ENCODE peak calls at places on chromosomes 2 and 18, in nine cellular contexts. One of them, this sample, is unnamed.

GRCh38 chr2:174840436-174840835 is 76.2 kb upstream of the CHRNA1 start:
- DNase-seq in transverse colon: no peak
- DNase-seq in uterus: no peak
- DNase-seq in heart left ventricle: no peak
- DNase-seq in stomach: no peak
- DNase-seq in IMR-90: peak; percentile 82
- DNase-seq in suprapubic skin: no peak
- DNase-seq in body of pancreas: no peak
- DNase-seq in A549: no peak
- DNase-seq in this sample: no peak

GRCh38 chr2:39871291-39871761 is 92.3 kb upstream of the THUMPD2 start:
- DNase-seq in transverse colon: no peak
- DNase-seq in uterus: no peak
- DNase-seq in heart left ventricle: no peak
- DNase-seq in stomach: no peak
- DNase-seq in IMR-90: peak; percentile 90
- DNase-seq in suprapubic skin: no peak
- DNase-seq in body of pancreas: no peak
- DNase-seq in A549: no peak
- DNase-seq in this sample: no peak

GRCh38 chr2:139825726-139826125 is 1045.5 kb upstream of the NXPH2 start:
- DNase-seq in transverse colon: no peak
- DNase-seq in uterus: no peak
- DNase-seq in heart left ventricle: no peak
- DNase-seq in stomach: no peak
- DNase-seq in IMR-90: no peak
- DNase-seq in suprapubic skin: no peak
- DNase-seq in body of pancreas: no peak
- DNase-seq in A549: no peak
- DNase-seq in this sample: no peak

GRCh38 chr18:72161686-72162085 is 382.5 kb downstream of the CBLN2 start:
- DNase-seq in transverse colon: no peak
- DNase-seq in uterus: no peak
- DNase-seq in heart left ventricle: no peak
- DNase-seq in stomach: no peak
- DNase-seq in IMR-90: no peak
- DNase-seq in suprapubic skin: no peak
- DNase-seq in body of pancreas: no peak
- DNase-seq in A549: no peak
- DNase-seq in this sample: no peak

GRCh38 chr18:79737426-79737825 is 57.8 kb downstream of the CTDP1 start:
- DNase-seq in transverse colon: no peak
- DNase-seq in uterus: no peak
- DNase-seq in heart left ventricle: peak; percentile 9
- DNase-seq in stomach: no peak
- DNase-seq in IMR-90: no peak
- DNase-seq in suprapubic skin: no peak
- DNase-seq in body of pancreas: no peak
- DNase-seq in A549: no peak
- DNase-seq in this sample: peak; percentile 39

GRCh38 chr2:167480232-167480985 is 592.1 kb downstream of the XIRP2 start:
- DNase-seq in transverse colon: no peak
- DNase-seq in uterus: no peak
- DNase-seq in heart left ventricle: no peak
- DNase-seq in stomach: no peak
- DNase-seq in IMR-90: no peak
- DNase-seq in suprapubic skin: no peak
- DNase-seq in body of pancreas: no peak
- DNase-seq in A549: no peak
- DNase-seq in this sample: no peak

GRCh38 chr2:234945339-234945895 is 6.4 kb upstream of the SH3BP4 start:
- DNase-seq in transverse colon: no peak
- DNase-seq in uterus: no peak
- DNase-seq in heart left ventricle: no peak
- DNase-seq in stomach: no peak
- DNase-seq in IMR-90: no peak
- DNase-seq in suprapubic skin: no peak
- DNase-seq in body of pancreas: no peak
- DNase-seq in A549: no peak
- DNase-seq in this sample: no peak

GRCh38 chr18:41687138-41687537 is 267.9 kb upstream of the PIK3C3 start:
- DNase-seq in transverse colon: no peak
- DNase-seq in uterus: no peak
- DNase-seq in heart left ventricle: no peak
- DNase-seq in stomach: no peak
- DNase-seq in IMR-90: no peak
- DNase-seq in suprapubic skin: no peak
- DNase-seq in body of pancreas: no peak
- DNase-seq in A549: no peak
- DNase-seq in this sample: no peak

GRCh38 chr2:151028691-151029176 is 232.9 kb downstream of the RBM43 start:
- DNase-seq in transverse colon: no peak
- DNase-seq in uterus: no peak
- DNase-seq in heart left ventricle: no peak
- DNase-seq in stomach: no peak
- DNase-seq in IMR-90: no peak
- DNase-seq in suprapubic skin: no peak
- DNase-seq in body of pancreas: no peak
- DNase-seq in A549: no peak
- DNase-seq in this sample: no peak

GRCh38 chr2:233814436-233814835 is 36.3 kb downstream of the MROH2A start:
- DNase-seq in transverse colon: peak; percentile 2
- DNase-seq in uterus: no peak
- DNase-seq in heart left ventricle: no peak
- DNase-seq in stomach: no peak
- DNase-seq in IMR-90: no peak
- DNase-seq in suprapubic skin: peak; percentile 58
- DNase-seq in body of pancreas: peak; percentile 4
- DNase-seq in A549: no peak
- DNase-seq in this sample: peak; percentile 29

GRCh38 chr18:38750786-38751185 is 1185.2 kb upstream of the CELF4 start:
- DNase-seq in transverse colon: no peak
- DNase-seq in uterus: no peak
- DNase-seq in heart left ventricle: no peak
- DNase-seq in stomach: no peak
- DNase-seq in IMR-90: no peak
- DNase-seq in suprapubic skin: no peak
- DNase-seq in body of pancreas: no peak
- DNase-seq in A549: no peak
- DNase-seq in this sample: no peak

GRCh38 chr18:9516437-9517064 is 41.2 kb downstream of the RALBP1 start:
- DNase-seq in transverse colon: no peak
- DNase-seq in uterus: no peak
- DNase-seq in heart left ventricle: no peak
- DNase-seq in stomach: no peak
- DNase-seq in IMR-90: peak; percentile 46
- DNase-seq in suprapubic skin: no peak
- DNase-seq in body of pancreas: no peak
- DNase-seq in A549: peak; percentile 20
- DNase-seq in this sample: no peak

GRCh38 chr2:72681016-72681995 is 144.5 kb downstream of the EXOC6B start:
- DNase-seq in transverse colon: no peak
- DNase-seq in uterus: no peak
- DNase-seq in heart left ventricle: no peak
- DNase-seq in stomach: no peak
- DNase-seq in IMR-90: peak; percentile 12
- DNase-seq in suprapubic skin: no peak
- DNase-seq in body of pancreas: no peak
- DNase-seq in A549: no peak
- DNase-seq in this sample: no peak

GRCh38 chr2:21033237-21034155 is 10.4 kb downstream of the APOB start:
- DNase-seq in transverse colon: no peak
- DNase-seq in uterus: no peak
- DNase-seq in heart left ventricle: no peak
- DNase-seq in stomach: no peak
- DNase-seq in IMR-90: no peak
- DNase-seq in suprapubic skin: no peak
- DNase-seq in body of pancreas: no peak
- DNase-seq in A549: no peak
- DNase-seq in this sample: no peak

GRCh38 chr2:89834306-89834705 is 1142.8 kb downstream of the RPIA start:
- DNase-seq in transverse colon: no peak
- DNase-seq in uterus: no peak
- DNase-seq in heart left ventricle: no peak
- DNase-seq in stomach: no peak
- DNase-seq in IMR-90: no peak
- DNase-seq in suprapubic skin: no peak
- DNase-seq in body of pancreas: no peak
- DNase-seq in A549: no peak
- DNase-seq in this sample: no peak

GRCh38 chr18:13240060-13240725 is 21.6 kb downstream of the LDLRAD4 start:
- DNase-seq in transverse colon: no peak
- DNase-seq in uterus: no peak
- DNase-seq in heart left ventricle: no peak
- DNase-seq in stomach: no peak
- DNase-seq in IMR-90: no peak
- DNase-seq in suprapubic skin: peak; percentile 47
- DNase-seq in body of pancreas: no peak
- DNase-seq in A549: no peak
- DNase-seq in this sample: peak; percentile 36

GRCh38 chr2:119308793-119309330 is 57.8 kb downstream of the C2orf76 start:
- DNase-seq in transverse colon: no peak
- DNase-seq in uterus: no peak
- DNase-seq in heart left ventricle: no peak
- DNase-seq in stomach: no peak
- DNase-seq in IMR-90: no peak
- DNase-seq in suprapubic skin: no peak
- DNase-seq in body of pancreas: no peak
- DNase-seq in A549: no peak
- DNase-seq in this sample: no peak

GRCh38 chr2:119305497-119306195 is 61.0 kb downstream of the C2orf76 start:
- DNase-seq in transverse colon: no peak
- DNase-seq in uterus: no peak
- DNase-seq in heart left ventricle: no peak
- DNase-seq in stomach: no peak
- DNase-seq in IMR-90: no peak
- DNase-seq in suprapubic skin: no peak
- DNase-seq in body of pancreas: no peak
- DNase-seq in A549: no peak
- DNase-seq in this sample: no peak

GRCh38 chr2:119304852-119305251 is 61.8 kb downstream of the C2orf76 start:
- DNase-seq in transverse colon: no peak
- DNase-seq in uterus: no peak
- DNase-seq in heart left ventricle: no peak
- DNase-seq in stomach: no peak
- DNase-seq in IMR-90: no peak
- DNase-seq in suprapubic skin: no peak
- DNase-seq in body of pancreas: no peak
- DNase-seq in A549: no peak
- DNase-seq in this sample: no peak

GRCh38 chr2:119307419-119308140 is 59.1 kb downstream of the C2orf76 start:
- DNase-seq in transverse colon: no peak
- DNase-seq in uterus: no peak
- DNase-seq in heart left ventricle: no peak
- DNase-seq in stomach: no peak
- DNase-seq in IMR-90: no peak
- DNase-seq in suprapubic skin: no peak
- DNase-seq in body of pancreas: no peak
- DNase-seq in A549: no peak
- DNase-seq in this sample: no peak

GRCh38 chr2:119306196-119306590 is 60.4 kb downstream of the C2orf76 start:
- DNase-seq in transverse colon: no peak
- DNase-seq in uterus: no peak
- DNase-seq in heart left ventricle: no peak
- DNase-seq in stomach: no peak
- DNase-seq in IMR-90: no peak
- DNase-seq in suprapubic skin: no peak
- DNase-seq in body of pancreas: no peak
- DNase-seq in A549: no peak
- DNase-seq in this sample: no peak
- H3K4me3 ChIP-seq in transverse colon: no peak overlapping the region
- H3K4me3 ChIP-seq in uterus: no peak overlapping the region
- H3K4me3 ChIP-seq in heart left ventricle: no peak overlapping the region
- H3K4me3 ChIP-seq in stomach: no peak overlapping the region
- H3K4me3 ChIP-seq in IMR-90: no peak overlapping the region
- H3K4me3 ChIP-seq in suprapubic skin: peak overlapping the region; percentile 28
- H3K4me3 ChIP-seq in body of pancreas: no peak overlapping the region
- H3K4me3 ChIP-seq in A549: no peak overlapping the region
- H3K4me3 ChIP-seq in this sample: peak overlapping the region; percentile 11

GRCh38 chr2:121502246-121502645 is 28.4 kb upstream of the RNU4ATAC start:
- DNase-seq in transverse colon: no peak
- DNase-seq in uterus: no peak
- DNase-seq in heart left ventricle: no peak
- DNase-seq in stomach: no peak
- DNase-seq in IMR-90: peak; percentile 73
- DNase-seq in suprapubic skin: no peak
- DNase-seq in body of pancreas: no peak
- DNase-seq in A549: no peak
- DNase-seq in this sample: no peak
- H3K4me1 ChIP-seq in transverse colon: no peaks in the 10 kb centered on the region
- H3K4me1 ChIP-seq in uterus: no peaks in the 10 kb centered on the region
- H3K4me1 ChIP-seq in heart left ventricle: no peaks in the 10 kb centered on the region
- H3K4me1 ChIP-seq in stomach: peaks cover 12% of the 10 kb centered on the region
- H3K4me1 ChIP-seq in IMR-90: peaks cover 17% of the 10 kb centered on the region
- H3K4me1 ChIP-seq in suprapubic skin: peaks cover 24% of the 10 kb centered on the region
- H3K4me1 ChIP-seq in body of pancreas: no peaks in the 10 kb centered on the region
- H3K4me1 ChIP-seq in A549: peaks cover 16% of the 10 kb centered on the region
- H3K4me1 ChIP-seq in this sample: no peaks in the 10 kb centered on the region

GRCh38 chr18:26226229-26227050 is at the start of gene TAF4B:
- DNase-seq in transverse colon: peak; percentile 95
- DNase-seq in uterus: peak; percentile 95
- DNase-seq in heart left ventricle: peak; percentile 94
- DNase-seq in stomach: peak; percentile 94
- DNase-seq in IMR-90: peak; percentile 83
- DNase-seq in suprapubic skin: peak; percentile 96
- DNase-seq in body of pancreas: peak; percentile 93
- DNase-seq in A549: peak; percentile 92
- DNase-seq in this sample: peak; percentile 97
- TF ChIP-seq POLR2A in transverse colon: peak; percentile 59
- TF ChIP-seq POLR2A in uterus: peak; percentile 72
- TF ChIP-seq POLR2A in heart left ventricle: no peak
- TF ChIP-seq POLR2A in stomach: no peak
- TF ChIP-seq POLR2A in IMR-90: no peak
- TF ChIP-seq POLR2A in suprapubic skin: peak; percentile 40
- TF ChIP-seq POLR2A in body of pancreas: peak; percentile 62
- TF ChIP-seq POLR2A in A549: peak; percentile 52
- TF ChIP-seq POLR2A in this sample: no peak

DNA sequence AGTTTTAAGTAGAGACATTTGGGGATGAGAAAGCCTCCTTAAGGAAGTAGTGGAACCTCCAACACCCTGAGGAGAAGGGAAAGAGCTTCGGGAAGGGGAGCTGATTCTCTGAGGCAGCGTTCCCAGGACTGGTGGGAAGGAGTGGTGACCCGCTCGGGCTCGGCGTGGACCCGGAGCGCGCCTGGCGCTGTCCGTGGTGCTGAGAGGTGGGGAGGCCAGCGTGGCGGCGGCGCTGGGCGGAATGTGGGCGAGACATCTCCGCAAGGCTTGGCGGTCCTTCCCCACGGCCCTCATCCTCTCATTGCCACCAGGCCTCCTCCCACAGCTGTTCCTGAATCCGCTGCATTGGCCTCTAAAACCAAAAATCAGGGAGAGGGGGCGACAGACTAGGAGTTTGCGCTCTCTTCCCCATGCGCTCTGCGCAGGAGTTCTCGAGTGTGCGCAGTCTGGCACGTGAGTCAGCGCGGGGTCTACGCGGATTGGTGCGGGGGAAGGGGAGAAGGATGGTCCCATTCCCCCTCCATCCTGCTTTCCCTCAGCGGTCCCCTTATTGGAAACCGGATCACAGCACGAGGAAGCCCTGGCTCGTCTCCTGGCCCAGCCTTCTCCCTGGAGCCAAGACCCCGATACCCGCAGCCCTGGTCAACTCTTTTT is 857 bp downstream of the RESP18 start:
- DNase-seq in transverse colon: peak; percentile 11
- DNase-seq in uterus: no peak
- DNase-seq in heart left ventricle: peak; percentile 38
- DNase-seq in stomach: no peak
- DNase-seq in IMR-90: peak; percentile 21
- DNase-seq in suprapubic skin: no peak
- DNase-seq in body of pancreas: peak; percentile 22
- DNase-seq in A549: no peak
- DNase-seq in this sample: no peak
- H3K4me3 ChIP-seq in transverse colon: no peak overlapping the region
- H3K4me3 ChIP-seq in uterus: no peak overlapping the region
- H3K4me3 ChIP-seq in heart left ventricle: no peak overlapping the region
- H3K4me3 ChIP-seq in stomach: no peak overlapping the region
- H3K4me3 ChIP-seq in IMR-90: no peak overlapping the region
- H3K4me3 ChIP-seq in suprapubic skin: no peak overlapping the region
- H3K4me3 ChIP-seq in body of pancreas: no peak overlapping the region
- H3K4me3 ChIP-seq in A549: no peak overlapping the region
- H3K4me3 ChIP-seq in this sample: no peak overlapping the region

This sample was measured in sigmoid colon.